ENCODE peak calls at places on chromosomes 5 and 9, in four cellular contexts. M is HuH-7, J is H4, B is NCI-H774. N is an unnamed sample.

GRCh38 chr5:76337949-76338589 is 65.0 kb upstream of the IQGAP2 start:
- DNase-seq in M (peak; percentile 77), J (peak; percentile 76), B (no peak), N (no peak)

GRCh38 chr5:17113174-17113941 is 104.1 kb upstream of the BASP1 start:
- DNase-seq in M (no peak), J (peak; percentile 43), B (no peak), N (no peak)

GRCh38 chr9:73153793-73154227 is 2.1 kb downstream of the ANXA1 start:
- DNase-seq in M (no peak), J (peak; percentile 22), B (no peak), N (no peak)

GRCh38 chr9:114384836-114385411 is 2.9 kb downstream of the AKNA start:
- DNase-seq in M (no peak), J (no peak), B (no peak), N (no peak)

GRCh38 chr9:131398204-131398603 is 4.3 kb downstream of the PRRC2B start:
- DNase-seq in M (no peak), J (no peak), B (no peak), N (no peak)

GRCh38 chr5:37090781-37091180 is 158.4 kb downstream of the CPLANE1 start:
- DNase-seq in M (no peak), J (peak; percentile 71), B (no peak), N (no peak)

GRCh38 chr9:22446589-22446949 is at the start of gene DMRTA1:
- DNase-seq in M (peak; percentile 78), J (peak; percentile 44), B (peak; percentile 91), N (no peak)

GRCh38 chr5:67089200-67089725 is 107.3 kb downstream of the CD180 start:
- DNase-seq in M (no peak), J (no peak), B (no peak), N (no peak)

GRCh38 chr5:41250351-41250987 is 37.1 kb upstream of the C6 start:
- DNase-seq in M (no peak), J (no peak), B (no peak), N (no peak)

GRCh38 chr5:912356-913091 is 19.8 kb downstream of the TRIP13 start:
- DNase-seq in M (no peak), J (peak; percentile 100), B (no peak), N (no peak)